ENCODE peak calls at places on chromosomes 16 and 17, in eight cellular contexts. Y is retinal pigment epithelial cell, A is astrocyte of the hippocampus, S is upper lobe of right lung, D is H4, W is tibial artery, P is NCI-H1092 treated with DMSO at 0.1 percent for 48 hours, T is WTC11. O is an unnamed sample.

GRCh38 chr17:16327018-16327417 is 26.3 kb downstream of the CENPV start:
- DNase-seq in T (no peak), W (no peak), D (no peak), A (no peak), S (no peak), P (no peak), Y (no peak), O (no peak)

GRCh38 chr16:85061566-85061965 is 34.0 kb downstream of the KIAA0513 start:
- DNase-seq in Y (no peak), S (peak), T (no peak), W (peak), A (no peak), P (no peak), D (no peak), O (no peak)

GRCh38 chr17:55057184-55057583 is 88.6 kb downstream of the STXBP4 start:
- DNase-seq in P (no peak), T (no peak), D (no peak), A (no peak), S (no peak), Y (no peak), W (no peak), O (no peak)

GRCh38 chr17:72270530-72270929 is 149.7 kb downstream of the SOX9 start:
- DNase-seq in Y (no peak), T (no peak), D (no peak), S (no peak), W (peak), A (no peak), P (peak), O (peak)

GRCh38 chr16:49856741-49857330 is 924 bp upstream of the ZNF423 start:
- DNase-seq in P (peak), S (peak), Y (peak), T (peak), W (peak), A (peak), D (peak), O (no peak)

GRCh38 chr17:77086433-77087010 is 54.2 kb upstream of the SEC14L1 start:
- DNase-seq in T (peak), S (peak), W (peak), A (peak), Y (no peak), P (peak), D (peak), O (peak)

GRCh38 chr16:27452569-27453475 is 50.8 kb downstream of the IL21R start:
- DNase-seq in W (no peak), S (no peak), A (no peak), T (no peak), Y (no peak), P (no peak), D (no peak), O (no peak)

GRCh38 chr17:72950236-72950931 is 142.1 kb downstream of the SLC39A11 start:
- DNase-seq in Y (no peak), T (no peak), P (no peak), D (no peak), W (no peak), A (no peak), S (no peak), O (peak)

GRCh38 chr17:41322903-41323895 is 7.7 kb upstream of the KRTAP17-1 start:
- DNase-seq in T (no peak), Y (no peak), P (no peak), W (no peak), S (no peak), A (no peak), D (no peak), O (no peak)

GRCh38 chr16:28280881-28281836 is 11.2 kb upstream of the SBK1 start:
- DNase-seq in P (no peak), W (no peak), D (no peak), A (no peak), Y (no peak), S (no peak), T (no peak), O (no peak)

GRCh38 chr17:73952498-73953205 is 250.8 kb upstream of the RPL38 start:
- DNase-seq in S (peak), P (peak), Y (no peak), W (no peak), T (peak), A (peak), D (no peak), O (no peak)

GRCh38 chr16:79089735-79090284 is 510.7 kb downstream of the MAF start:
- DNase-seq in A (no peak), D (peak), S (no peak), T (no peak), Y (no peak), P (no peak), W (no peak), O (no peak)

GRCh38 chr16:30394603-30395154 is 541 bp upstream of the ZNF48 start:
- DNase-seq in T (no peak), D (no peak), W (no peak), S (no peak), Y (no peak), A (peak), P (peak), O (no peak)

GRCh38 chr17:45098869-45099616 is 33.3 kb downstream of the PLCD3 start:
- DNase-seq in T (peak), Y (peak), P (peak), S (peak), W (peak), D (peak), A (peak), O (peak)

GRCh38 chr17:82767041-82767754 is 15.3 kb downstream of the TBCD start:
- DNase-seq in S (no peak), W (no peak), P (no peak), T (peak), A (peak), D (no peak), Y (no peak), O (no peak)